ENCODE peak calls at places on chromosomes 16 and 17, in eight cellular contexts. M, E, F, I, V, C, P and G are unnamed samples. For H3K27me3, the result is how much of the 10 kb centered on the place peaks cover.

GRCh38 chr17:20083460-20083859 is 74.3 kb downstream of the SPECC1 start:
- DNase-seq in M (no peak), E (peak), F (no peak), I (no peak), V (no peak), C (no peak), P (no peak), G (no peak)

GRCh38 chr16:66563574-66564334 is 2.5 kb upstream of the CMTM1 start:
- DNase-seq in M (no peak), E (no peak), F (no peak), I (no peak), V (no peak), C (no peak), P (no peak), G (no peak)

GRCh38 chr17:50634123-50634914 is at the start of gene ABCC3:
- DNase-seq in M (no peak), E (no peak), F (no peak), I (peak), V (peak), C (no peak), P (peak), G (peak)

GRCh38 chr17:9436629-9437028 is 139.0 kb downstream of the STX8 start:
- DNase-seq in M (no peak), E (no peak), F (no peak), I (no peak), V (no peak), C (peak), P (no peak), G (no peak)

GRCh38 chr17:286571-286970 is 66.0 kb downstream of the RPH3AL start:
- DNase-seq in M (no peak), E (no peak), F (no peak), I (peak), V (no peak), C (no peak), P (no peak), G (no peak)

GRCh38 chr17:44211281-44212265 is 7.9 kb downstream of the UBTF start:
- DNase-seq in M (no peak), E (no peak), F (no peak), I (no peak), V (no peak), C (no peak), P (no peak), G (no peak)

GRCh38 chr16:17321824-17322223 is 148.9 kb downstream of the XYLT1 start:
- DNase-seq in M (no peak), E (no peak), F (no peak), I (no peak), V (no peak), C (no peak), P (no peak), G (no peak)

GRCh38 chr16:48911700-48912099 is 301.7 kb upstream of the N4BP1 start:
- DNase-seq in M (no peak), E (peak), F (no peak), I (no peak), V (no peak), C (no peak), P (no peak), G (no peak)

GRCh38 chr17:71959129-71959528 is 161.7 kb upstream of the SOX9 start:
- DNase-seq in M (no peak), E (peak), F (no peak), I (no peak), V (no peak), C (no peak), P (no peak), G (peak)

GRCh38 chr16:75928295-75928694 is 202.0 kb upstream of the CPHXL start:
- DNase-seq in M (no peak), E (peak), F (no peak), I (no peak), V (no peak), C (peak), P (no peak), G (no peak)

GRCh38 chr17:63483038-63483437 is 6.2 kb downstream of the ACE start:
- DNase-seq in M (no peak), E (no peak), F (no peak), I (no peak), V (no peak), C (no peak), P (no peak), G (no peak)

GRCh38 chr16:30030011-30030685 is 923 bp downstream of the TLCD3B start:
- DNase-seq in M (no peak), E (no peak), F (no peak), I (no peak), V (no peak), C (no peak), P (no peak), G (no peak)

GRCh38 chr17:15892679-15893332 is 52.1 kb upstream of the ADORA2B start:
- DNase-seq in M (no peak), E (peak), F (no peak), I (no peak), V (no peak), C (peak), P (no peak), G (peak)

GRCh38 chr16:29857133-29857760 is 5.8 kb downstream of the CDIPT start:
- DNase-seq in M (no peak), E (peak), F (no peak), I (no peak), V (no peak), C (peak), P (no peak), G (no peak)

GRCh38 chr17:72282439-72283029 is 161.7 kb downstream of the SOX9 start:
- DNase-seq in M (no peak), E (no peak), F (no peak), I (no peak), V (no peak), C (no peak), P (no peak), G (no peak)

GRCh38 chr17:55547027-55547670 is 35.9 kb upstream of the SMIM36 start:
- DNase-seq in M (no peak), E (peak), F (no peak), I (no peak), V (no peak), C (peak), P (no peak), G (no peak)

GRCh38 chr17:76726766-76727718 is at the start of gene METTL23:
- DNase-seq in M (no peak), E (peak), F (no peak), I (peak), V (peak), C (peak), P (peak), G (peak)

GRCh38 chr17:8162997-8163977 is 539 bp upstream of the VAMP2 start:
- DNase-seq in M (no peak), E (no peak), F (no peak), I (no peak), V (peak), C (no peak), P (no peak), G (no peak)

GRCh38 chr16:81823111-81823510 is 44.0 kb downstream of the PLCG2 start:
- DNase-seq in M (no peak), E (no peak), F (no peak), I (no peak), V (peak), C (no peak), P (peak), G (no peak)

GRCh38 chr16:57000271-57001025 is 11.1 kb downstream of the NLRC5 start:
- DNase-seq in M (no peak), E (peak), F (peak), I (no peak), V (no peak), C (peak), P (peak), G (no peak)

GRCh38 chr17:59513934-59514841 is 51.2 kb upstream of the DHX40 start:
- DNase-seq in M (no peak), E (peak), F (peak), I (peak), V (peak), C (peak), P (peak), G (no peak)

GRCh38 chr17:70369296-70369855 is 200.0 kb downstream of the KCNJ2 start:
- DNase-seq in M (no peak), E (no peak), F (no peak), I (no peak), V (no peak), C (peak), P (no peak), G (no peak)

DNA sequence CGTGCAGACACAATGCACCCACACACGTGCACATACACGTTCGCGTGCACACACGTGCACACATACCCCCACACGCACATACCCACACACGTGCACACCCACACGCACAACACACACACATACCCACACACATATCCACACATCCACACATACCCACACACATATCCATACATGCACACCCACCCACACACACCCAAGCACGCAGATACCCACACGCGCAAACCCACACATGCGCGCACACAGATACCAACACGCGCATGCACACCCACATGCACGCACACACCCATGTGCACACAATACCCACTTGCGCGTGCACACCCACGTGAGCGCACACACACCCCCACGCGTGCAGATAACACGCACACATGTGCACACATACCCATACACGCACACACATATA is 26.8 kb upstream of the PVALEF start:
- DNase-seq in M (no peak), E (no peak), F (no peak), I (no peak), V (no peak), C (no peak), P (no peak), G (no peak)
- H3K27me3 ChIP-seq in M (under half), E (under half), F (under half), I (under half), V (under half), C (under half), P (under half), G (under half)

GRCh38 chr16:86565181-86565631 is 1.4 kb upstream of the FOXC2 start:
- DNase-seq in M (no peak), E (no peak), F (no peak), I (no peak), V (no peak), C (no peak), P (no peak), G (no peak)
- H3K27me3 ChIP-seq in M (half or more), E (under half), F (under half), I (under half), V (half or more), C (under half), P (under half), G (under half)

DNA sequence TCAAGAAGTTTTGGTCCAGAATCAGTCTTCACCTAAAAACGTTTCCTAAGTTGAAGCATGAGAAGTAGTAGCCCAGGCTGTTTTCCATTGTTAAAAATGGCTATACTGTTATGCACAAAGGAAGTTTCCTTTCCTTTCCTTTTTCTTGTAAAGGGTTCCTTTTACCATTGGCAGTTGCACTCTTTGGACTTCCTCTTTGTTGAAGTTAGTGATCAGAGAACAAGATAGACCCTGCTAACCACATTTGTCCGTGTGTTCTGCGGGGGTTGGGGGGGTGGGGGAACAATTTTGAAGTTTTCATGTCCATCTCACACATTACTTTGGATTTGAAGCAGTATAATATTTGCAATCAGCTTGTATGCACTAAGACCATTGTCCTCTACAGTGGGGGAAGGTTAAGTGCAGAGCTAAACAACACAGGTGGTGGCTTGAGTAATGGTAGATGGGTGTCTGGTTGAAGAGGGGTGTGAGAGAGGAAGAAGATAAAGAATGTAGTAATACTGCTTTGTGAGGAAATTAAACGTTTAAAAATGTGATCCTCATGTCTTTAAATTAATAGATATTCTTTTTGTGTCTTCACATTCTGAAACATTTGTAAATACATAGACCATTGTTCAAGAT is 1.4 kb downstream of the LPCAT2 start:
- DNase-seq in M (no peak), E (no peak), F (no peak), I (no peak), V (no peak), C (no peak), P (no peak), G (no peak)
- H3K27me3 ChIP-seq in M (under half), E (under half), F (under half), I (under half), V (under half), C (under half), P (under half), G (under half)

DNA sequence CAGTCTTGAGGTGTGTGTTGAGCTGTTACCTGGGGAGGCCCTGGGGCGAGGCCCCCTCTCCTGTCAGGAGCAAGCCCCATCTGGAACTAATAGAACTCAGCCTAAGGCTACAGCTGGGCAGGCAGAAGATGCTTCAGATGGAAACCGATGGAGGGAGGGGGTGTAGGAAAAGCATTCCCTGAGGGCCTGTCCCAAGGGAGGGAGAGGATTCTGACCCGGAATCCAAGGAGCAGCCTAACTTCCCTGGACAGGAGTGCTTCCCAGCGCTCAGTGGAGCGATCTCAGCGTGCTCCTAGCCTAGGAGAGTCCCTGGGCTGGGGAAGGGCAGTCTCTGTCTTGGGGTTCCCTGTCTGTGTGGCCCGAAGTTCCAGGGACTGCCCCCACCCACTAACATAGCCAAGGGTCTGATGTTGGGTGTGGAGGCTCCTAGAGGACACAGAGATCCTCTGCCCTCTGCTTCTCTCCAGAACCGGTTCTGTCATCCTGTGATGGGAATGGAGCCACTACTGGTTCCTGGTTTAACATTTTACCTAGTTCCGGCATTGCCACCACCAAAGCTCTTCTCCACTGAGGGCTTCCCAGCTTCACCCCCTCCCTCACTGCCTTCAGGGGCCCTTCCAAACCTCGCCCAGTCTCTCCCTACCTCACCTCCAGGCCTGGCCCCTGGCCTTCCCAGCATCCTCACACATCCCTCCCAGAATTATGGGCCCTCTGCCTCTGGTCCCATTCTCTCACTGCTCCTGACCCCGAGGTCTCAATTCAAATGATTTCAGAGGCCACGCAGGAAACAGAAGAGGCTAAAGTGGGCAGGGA is 58.7 kb downstream of the RTN4RL1 start:
- DNase-seq in M (no peak), E (no peak), F (no peak), I (no peak), V (no peak), C (no peak), P (no peak), G (no peak)
- H3K27me3 ChIP-seq in M (under half), E (half or more), F (under half), I (under half), V (under half), C (under half), P (under half), G (under half)

GRCh38 chr17:5772720-5773119 is 188.4 kb upstream of the NLRP1 start:
- DNase-seq in M (no peak), E (peak), F (no peak), I (no peak), V (no peak), C (peak), P (peak), G (no peak)
- H3K27me3 ChIP-seq in M (half or more), E (under half), F (under half), I (under half), V (under half), C (under half), P (under half), G (under half)

GRCh38 chr17:73644145-73645049 is at the start of gene SDK2:
- DNase-seq in M (no peak), E (no peak), F (no peak), I (peak), V (peak), C (peak), P (peak), G (peak)

GRCh38 chr17:73643846-73644144 is 450 bp downstream of the SDK2 start:
- DNase-seq in M (no peak), E (no peak), F (no peak), I (no peak), V (no peak), C (no peak), P (no peak), G (no peak)

GRCh38 chr17:73646409-73647305 is 2.4 kb upstream of the SDK2 start:
- DNase-seq in M (no peak), E (no peak), F (no peak), I (no peak), V (no peak), C (no peak), P (no peak), G (no peak)

GRCh38 chr17:73643012-73643845 is 1.0 kb downstream of the SDK2 start:
- DNase-seq in M (no peak), E (no peak), F (no peak), I (peak), V (peak), C (peak), P (peak), G (no peak)

GRCh38 chr17:73645050-73645871 is 1.0 kb upstream of the SDK2 start:
- DNase-seq in M (no peak), E (no peak), F (no peak), I (peak), V (no peak), C (peak), P (peak), G (no peak)
- H3K27me3 ChIP-seq in M (half or more), E (under half), F (under half), I (under half), V (under half), C (under half), P (under half), G (under half)

GRCh38 chr17:73465851-73466250 is 154.1 kb upstream of the CDC42EP4 start:
- DNase-seq in M (no peak), E (no peak), F (no peak), I (no peak), V (no peak), C (no peak), P (no peak), G (no peak)
- H3K27me3 ChIP-seq in M (under half), E (under half), F (under half), I (under half), V (under half), C (under half), P (under half), G (under half)

GRCh38 chr16:1288813-1289479 is 20.5 kb upstream of the UBE2I start:
- DNase-seq in M (no peak), E (no peak), F (no peak), I (no peak), V (no peak), C (no peak), P (no peak), G (no peak)
- H3K27me3 ChIP-seq in M (half or more), E (half or more), F (half or more), I (under half), V (under half), C (under half), P (under half), G (under half)

DNA sequence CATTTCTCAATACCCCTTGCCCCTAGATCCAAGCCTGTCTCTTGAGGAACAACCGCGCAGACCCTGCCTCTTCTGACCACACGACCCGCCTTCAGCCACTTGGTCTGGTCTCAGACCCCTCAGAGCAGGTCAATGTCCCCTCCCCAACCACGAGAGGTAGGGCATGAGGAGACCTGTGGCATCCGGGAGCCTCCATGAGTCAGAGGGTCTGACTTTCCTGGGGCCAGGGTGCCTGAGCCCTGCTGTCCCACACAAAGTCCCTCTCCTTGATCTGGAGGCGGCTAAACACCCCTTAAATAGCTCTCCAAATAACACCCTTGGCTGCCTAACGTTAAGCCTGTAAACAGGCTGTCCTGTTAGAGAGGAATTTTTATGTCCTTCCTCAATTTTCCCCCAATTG is 5.1 kb downstream of the CARMIL2 start:
- DNase-seq in M (no peak), E (no peak), F (no peak), I (no peak), V (no peak), C (no peak), P (no peak), G (no peak)
- H3K27me3 ChIP-seq in M (half or more), E (half or more), F (half or more), I (under half), V (half or more), C (half or more), P (under half), G (under half)

DNA sequence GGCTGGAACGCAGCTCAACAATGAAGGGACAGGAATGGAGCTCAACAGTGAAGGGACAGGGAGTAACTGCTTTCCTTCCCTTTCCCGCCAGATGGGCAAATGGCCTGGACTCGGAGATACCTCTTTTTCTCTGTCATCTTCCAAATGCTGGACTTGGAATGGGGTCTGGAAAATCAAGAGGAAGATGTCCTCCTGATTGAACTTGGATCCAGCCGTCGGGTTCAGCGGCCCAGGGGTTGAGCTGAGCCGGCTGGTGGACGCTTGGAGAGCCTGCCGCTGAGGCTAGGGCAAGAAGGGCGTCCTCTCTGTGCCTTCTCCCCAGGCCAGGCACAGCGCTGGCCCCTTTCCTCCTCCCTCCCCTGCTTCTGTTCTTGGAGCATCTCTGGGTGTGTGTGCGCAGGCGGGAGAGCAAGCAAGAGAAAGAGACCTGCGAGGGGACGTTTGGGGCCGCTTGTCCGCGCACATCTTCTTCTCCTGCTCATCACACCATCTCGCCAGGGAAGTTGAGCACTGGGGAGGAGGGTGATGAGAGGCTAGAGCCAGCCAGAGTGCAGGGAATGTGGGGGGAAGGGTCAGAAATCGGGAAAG is 6.6 kb downstream of the NEUROD2 start:
- DNase-seq in M (no peak), E (no peak), F (no peak), I (no peak), V (no peak), C (no peak), P (no peak), G (no peak)
- H3K27me3 ChIP-seq in M (half or more), E (half or more), F (half or more), I (half or more), V (half or more), C (half or more), P (under half), G (under half)